ENCODE peak calls at places on chromosomes 11 and 22, in five cellular contexts. V is H1, K is HepG2, X is K562, D is GM12878. Y is an unnamed sample.

GRCh38 chr11:46250071-46251052 is 27.1 kb upstream of the CREB3L1 start:
- DNase-seq in K (no peak), V (no peak), D (no peak), X (peak; percentile 64), Y (no peak)

GRCh38 chr11:12266943-12267342 is 110.4 kb upstream of the PARVA start:
- DNase-seq in V (no peak), D (no peak), K (no peak), X (no peak), Y (no peak)

GRCh38 chr11:112968988-112969714 is 7.9 kb downstream of the NCAM1 start:
- DNase-seq in X (no peak), D (no peak), K (no peak), V (no peak), Y (no peak)

GRCh38 chr22:17972385-17973181 is 51.8 kb downstream of the MICAL3 start:
- DNase-seq in D (no peak), X (no peak), K (peak; percentile 84), V (no peak), Y (no peak)

GRCh38 chr11:111283945-111284481 is 14.3 kb upstream of the POU2AF3 start:
- DNase-seq in V (no peak), K (no peak), X (no peak), D (no peak), Y (no peak)

GRCh38 chr11:10413268-10413667 is 41.8 kb upstream of the AMPD3 start:
- DNase-seq in V (no peak), K (peak; percentile 28), D (no peak), X (peak; percentile 61), Y (peak; percentile 28)

GRCh38 chr11:100830295-100830694 is 143.2 kb downstream of the ARHGAP42 start:
- DNase-seq in D (no peak), X (no peak), V (no peak), K (no peak), Y (no peak)

GRCh38 chr22:24189249-24190158 is 8.2 kb downstream of the SUSD2 start:
- DNase-seq in K (peak; percentile 52), V (peak; percentile 46), D (no peak), X (peak; percentile 56), Y (no peak)

GRCh38 chr11:124113890-124114289 is 1.4 kb upstream of the VWA5A start:
- DNase-seq in D (no peak), K (no peak), V (no peak), X (no peak), Y (no peak)

GRCh38 chr22:18110194-18110943 is at the start of gene TUBA8:
- DNase-seq in X (no peak), K (no peak), D (no peak), V (no peak), Y (no peak)

GRCh38 chr11:96219981-96220623 is 122.9 kb downstream of the MAML2 start:
- DNase-seq in V (no peak), D (no peak), K (peak; percentile 69), X (no peak), Y (no peak)

GRCh38 chr11:4416306-4416705 is 22.8 kb upstream of the TRIM21 start:
- DNase-seq in V (no peak), X (no peak), K (no peak), D (no peak), Y (no peak)

GRCh38 chr11:13010737-13011342 is 1.7 kb downstream of the RASSF10 start:
- DNase-seq in X (no peak), D (no peak), K (no peak), V (no peak), Y (no peak)

GRCh38 chr11:82792319-82792718 is 58.7 kb upstream of the FAM181B start:
- DNase-seq in K (no peak), X (no peak), D (no peak), V (no peak), Y (no peak)

GRCh38 chr11:102197759-102198158 is 87.5 kb downstream of the YAP1 start:
- DNase-seq in K (peak; percentile 31), V (peak; percentile 79), X (no peak), D (no peak), Y (no peak)

GRCh38 chr11:134615041-134615615 is 203.1 kb upstream of the B3GAT1 start:
- DNase-seq in K (no peak), X (no peak), D (no peak), V (no peak), Y (no peak)

GRCh38 chr11:72758690-72759389 is 6.6 kb upstream of the ARAP1 start:
- DNase-seq in D (no peak), V (no peak), X (peak; percentile 95), K (no peak), Y (no peak)

GRCh38 chr11:94457118-94458029 is 36.3 kb downstream of the MRE11 start:
- DNase-seq in K (no peak), D (no peak), X (peak; percentile 34), V (no peak), Y (no peak)

GRCh38 chr11:112806876-112807275 is 154.3 kb upstream of the NCAM1 start:
- DNase-seq in V (no peak), D (no peak), K (no peak), X (no peak), Y (no peak)

GRCh38 chr11:6523253-6523652 is 26.2 kb downstream of the DNHD1 start:
- DNase-seq in D (no peak), X (no peak), K (no peak), V (no peak), Y (peak; percentile 24)

GRCh38 chr11:131593301-131593700 is 222.9 kb downstream of the NTM start:
- DNase-seq in V (no peak), K (no peak), X (no peak), D (no peak), Y (no peak)

GRCh38 chr11:65427691-65428577 is 5.3 kb downstream of the NEAT1 start:
- DNase-seq in K (no peak), D (no peak), V (no peak), X (peak; percentile 65), Y (peak; percentile 39)

GRCh38 chr11:113618360-113618759 is 87.7 kb downstream of the TMPRSS5 start:
- DNase-seq in V (no peak), K (no peak), D (no peak), X (no peak), Y (no peak)

GRCh38 chr11:5196731-5197130 is 3.8 kb downstream of the OR51V1 start:
- DNase-seq in D (no peak), K (no peak), V (no peak), X (no peak), Y (no peak)

GRCh38 chr11:86743223-86744118 is 56.9 kb upstream of the PRSS23 start:
- DNase-seq in V (no peak), D (no peak), K (peak; percentile 57), X (peak; percentile 89), Y (peak; percentile 95)

GRCh38 chr11:18699269-18699596 is 654 bp downstream of the TMEM86A start:
- DNase-seq in K (no peak), V (no peak), D (no peak), X (no peak), Y (no peak)

GRCh38 chr11:83827940-83828554 is 541.9 kb upstream of the CCDC90B start:
- DNase-seq in X (peak; percentile 46), V (no peak), K (peak; percentile 42), D (no peak), Y (peak; percentile 18)

GRCh38 chr11:17275376-17276235 is 933 bp upstream of the NUCB2 start:
- DNase-seq in D (no peak), K (peak; percentile 48), V (no peak), X (no peak), Y (no peak)

GRCh38 chr22:29798318-29798717 is 31.1 kb downstream of the UQCR10 start:
- DNase-seq in V (no peak), X (peak; percentile 20), K (no peak), D (peak; percentile 46), Y (no peak)

GRCh38 chr11:17354070-17354924 is 2.7 kb downstream of the NCR3LG1 start:
- DNase-seq in D (peak; percentile 25), V (no peak), X (peak; percentile 91), K (peak; percentile 76), Y (peak; percentile 75)

GRCh38 chr11:77968337-77968736 is 26.1 kb downstream of the INTS4 start:
- DNase-seq in V (no peak), X (no peak), K (no peak), D (peak; percentile 7), Y (no peak)

GRCh38 chr22:22818861-22819855 is 68.5 kb upstream of the IGLL5 start:
- DNase-seq in X (no peak), K (no peak), V (no peak), D (peak; percentile 47), Y (no peak)
- TF ChIP-seq SRF in X (no peak), K (no peak), V (no peak), D (no peak), Y (no peak)

GRCh38 chr11:117415358-117415896 is 87.8 kb downstream of the CEP164 start:
- DNase-seq in K (no peak), X (no peak), D (no peak), V (no peak), Y (no peak)
- H3K4me3 ChIP-seq in K (no peak overlapping the region), X (no peak overlapping the region), D (no peak overlapping the region), V (no peak overlapping the region), Y (no peak overlapping the region)

GRCh38 chr11:132994038-132994502 is 538.2 kb downstream of the OPCML start:
- DNase-seq in D (no peak), X (no peak), V (no peak), K (no peak), Y (no peak)
- TF ChIP-seq JUND in D (no peak), X (no peak), V (no peak), K (no peak), Y (no peak)

GRCh38 chr22:25853902-25854301 is 111.9 kb downstream of the MYO18B start:
- DNase-seq in D (no peak), X (peak; percentile 7), V (no peak), K (peak; percentile 18), Y (peak; percentile 6)
- TF ChIP-seq SRF in D (no peak), X (no peak), V (no peak), K (no peak), Y (no peak)

GRCh38 chr11:122179966-122180365 is 64.0 kb upstream of the BLID start:
- DNase-seq in V (no peak), X (no peak), K (no peak), D (no peak), Y (no peak)
- H3K4me3 ChIP-seq in V (no peak overlapping the region), X (no peak overlapping the region), K (no peak overlapping the region), D (no peak overlapping the region), Y (peak overlapping the region; percentile 35)

Y was measured in HCT116.